ENCODE peak calls at places on chromosomes 3 and 15, in six cellular contexts. O is substantia nigra, Q is GDM1, Y is NCI-H510A, E is NCI-H1092 treated with DMSO at 0.1 percent for 48 hours, G is uterus. X is an unnamed sample.

GRCh38 chr15:80825361-80826030 is 46.3 kb downstream of the CEMIP start:
- DNase-seq in O (no peak), Q (no peak), Y (no peak), E (peak; percentile 16), G (no peak), X (no peak)

GRCh38 chr3:184932777-184933176 is 120.8 kb downstream of the VPS8 start:
- DNase-seq in O (no peak), Q (no peak), Y (no peak), E (no peak), G (no peak), X (no peak)

GRCh38 chr15:99994849-99995248 is 261.6 kb upstream of the LYSMD4 start:
- DNase-seq in O (no peak), Q (no peak), Y (no peak), E (no peak), G (no peak), X (no peak)

GRCh38 chr15:62505761-62506160 is 340.7 kb upstream of the C2CD4B start:
- DNase-seq in O (no peak), Q (no peak), Y (no peak), E (no peak), G (no peak), X (no peak)

GRCh38 chr15:28178727-28179126 is 79.6 kb upstream of the OCA2 start:
- DNase-seq in O (no peak), Q (no peak), Y (no peak), E (no peak), G (no peak), X (no peak)

GRCh38 chr15:68693071-68693470 is 114.3 kb downstream of the CORO2B start:
- DNase-seq in O (no peak), Q (no peak), Y (no peak), E (no peak), G (no peak), X (peak; percentile 5)

GRCh38 chr3:5787863-5788488 is 600.5 kb downstream of the EDEM1 start:
- DNase-seq in O (no peak), Q (no peak), Y (no peak), E (no peak), G (no peak), X (peak; percentile 38)

GRCh38 chr15:90037961-90038633 is 37.0 kb downstream of the ZNF710 start:
- DNase-seq in O (no peak), Q (peak; percentile 14), Y (no peak), E (no peak), G (no peak), X (no peak)

GRCh38 chr3:27596334-27596841 is 112.2 kb upstream of the SLC4A7 start:
- DNase-seq in O (no peak), Q (peak; percentile 10), Y (no peak), E (no peak), G (no peak), X (no peak)

GRCh38 chr3:49924683-49925082 is 4.9 kb downstream of the MON1A start:
- DNase-seq in O (no peak), Q (no peak), Y (no peak), E (no peak), G (no peak), X (no peak)

GRCh38 chr3:53056442-53056841 is 10.6 kb upstream of the SFMBT1 start:
- DNase-seq in O (no peak), Q (no peak), Y (no peak), E (no peak), G (no peak), X (no peak)

GRCh38 chr3:110614181-110614580 is 457.4 kb upstream of the NECTIN3 start:
- DNase-seq in O (no peak), Q (no peak), Y (no peak), E (no peak), G (no peak), X (no peak)

GRCh38 chr3:126305427-126305826 is 51.8 kb downstream of the KLF15 start:
- DNase-seq in O (no peak), Q (no peak), Y (no peak), E (no peak), G (no peak), X (no peak)